ENCODE peak calls at places on chromosomes 16 and 17, in seven cellular contexts. One of them, this sample, is unnamed.

GRCh38 chr17:37160940-37161339 is 212.2 kb downstream of the AATF start:
- DNase-seq in tibial nerve: no peak
- DNase-seq in colonic mucosa: no peak
- DNase-seq in H9: no peak
- DNase-seq in thoracic aorta: no peak
- DNase-seq in hepatocyte: peak; percentile 19
- DNase-seq in ascending aorta: no peak
- DNase-seq in this sample: no peak

GRCh38 chr17:1724351-1724868 is at the start of gene WDR81:
- DNase-seq in thoracic aorta: peak; percentile 68
- DNase-seq in ascending aorta: peak; percentile 57
- DNase-seq in colonic mucosa: peak; percentile 93
- DNase-seq in tibial nerve: peak; percentile 95
- DNase-seq in hepatocyte: peak; percentile 95
- DNase-seq in H9: peak; percentile 94
- DNase-seq in this sample: peak; percentile 73

GRCh38 chr16:86597880-86598606 is 19.7 kb downstream of the FOXL1 start:
- DNase-seq in ascending aorta: peak; percentile 61
- DNase-seq in tibial nerve: no peak
- DNase-seq in colonic mucosa: no peak
- DNase-seq in thoracic aorta: no peak
- DNase-seq in hepatocyte: no peak
- DNase-seq in H9: no peak
- DNase-seq in this sample: no peak

GRCh38 chr17:13544292-13544691 is 57.4 kb downstream of the HS3ST3A1 start:
- DNase-seq in thoracic aorta: no peak
- DNase-seq in ascending aorta: no peak
- DNase-seq in hepatocyte: peak; percentile 69
- DNase-seq in tibial nerve: no peak
- DNase-seq in colonic mucosa: no peak
- DNase-seq in H9: no peak
- DNase-seq in this sample: no peak

GRCh38 chr16:54937673-54938350 is 7.1 kb downstream of the IRX5 start:
- DNase-seq in H9: no peak
- DNase-seq in hepatocyte: no peak
- DNase-seq in ascending aorta: no peak
- DNase-seq in colonic mucosa: no peak
- DNase-seq in thoracic aorta: no peak
- DNase-seq in tibial nerve: no peak
- DNase-seq in this sample: no peak

GRCh38 chr17:51700011-51700760 is 439.8 kb downstream of the UTP18 start:
- DNase-seq in tibial nerve: no peak
- DNase-seq in ascending aorta: no peak
- DNase-seq in hepatocyte: no peak
- DNase-seq in H9: no peak
- DNase-seq in thoracic aorta: no peak
- DNase-seq in colonic mucosa: no peak
- DNase-seq in this sample: no peak

GRCh38 chr16:57863434-57864160 is 61.3 kb upstream of the KIFC3 start:
- DNase-seq in tibial nerve: peak; percentile 68
- DNase-seq in thoracic aorta: peak; percentile 11
- DNase-seq in hepatocyte: peak; percentile 81
- DNase-seq in ascending aorta: no peak
- DNase-seq in colonic mucosa: peak; percentile 58
- DNase-seq in H9: peak; percentile 69
- DNase-seq in this sample: no peak

GRCh38 chr17:58447039-58447975 is 30.0 kb upstream of the RNF43 start:
- DNase-seq in H9: peak; percentile 95
- DNase-seq in tibial nerve: no peak
- DNase-seq in hepatocyte: peak; percentile 81
- DNase-seq in ascending aorta: no peak
- DNase-seq in colonic mucosa: peak; percentile 77
- DNase-seq in thoracic aorta: no peak
- DNase-seq in this sample: peak; percentile 86

GRCh38 chr17:68906638-68907037 is 48.6 kb downstream of the ABCA8 start:
- DNase-seq in colonic mucosa: no peak
- DNase-seq in thoracic aorta: no peak
- DNase-seq in hepatocyte: peak; percentile 18
- DNase-seq in tibial nerve: no peak
- DNase-seq in ascending aorta: no peak
- DNase-seq in H9: no peak
- DNase-seq in this sample: no peak

GRCh38 chr17:45172541-45173286 is 11.0 kb downstream of the HEXIM2 start:
- DNase-seq in tibial nerve: no peak
- DNase-seq in hepatocyte: peak; percentile 64
- DNase-seq in colonic mucosa: peak; percentile 80
- DNase-seq in ascending aorta: peak; percentile 29
- DNase-seq in thoracic aorta: peak; percentile 73
- DNase-seq in H9: peak; percentile 75
- DNase-seq in this sample: peak; percentile 54

GRCh38 chr17:20944014-20944905 is 98.6 kb downstream of the USP22 start:
- DNase-seq in ascending aorta: no peak
- DNase-seq in tibial nerve: no peak
- DNase-seq in thoracic aorta: no peak
- DNase-seq in hepatocyte: peak; percentile 73
- DNase-seq in H9: peak; percentile 89
- DNase-seq in colonic mucosa: peak; percentile 65
- DNase-seq in this sample: no peak

GRCh38 chr17:29667969-29668368 is 45.3 kb upstream of the CORO6 start:
- DNase-seq in thoracic aorta: no peak
- DNase-seq in ascending aorta: no peak
- DNase-seq in hepatocyte: no peak
- DNase-seq in tibial nerve: no peak
- DNase-seq in colonic mucosa: no peak
- DNase-seq in H9: no peak
- DNase-seq in this sample: no peak

GRCh38 chr16:88922826-88923410 is 54.1 kb downstream of the CBFA2T3 start:
- DNase-seq in hepatocyte: no peak
- DNase-seq in tibial nerve: no peak
- DNase-seq in colonic mucosa: no peak
- DNase-seq in thoracic aorta: no peak
- DNase-seq in H9: no peak
- DNase-seq in ascending aorta: no peak
- DNase-seq in this sample: no peak

GRCh38 chr16:57736419-57737281 is 1.1 kb downstream of the KATNB1 start:
- DNase-seq in hepatocyte: peak; percentile 83
- DNase-seq in H9: peak; percentile 71
- DNase-seq in thoracic aorta: no peak
- DNase-seq in ascending aorta: no peak
- DNase-seq in tibial nerve: peak; percentile 25
- DNase-seq in colonic mucosa: peak; percentile 72
- DNase-seq in this sample: peak; percentile 45

GRCh38 chr17:74979408-74980146 is 7.0 kb upstream of the HID1 start:
- DNase-seq in H9: no peak
- DNase-seq in ascending aorta: no peak
- DNase-seq in tibial nerve: no peak
- DNase-seq in colonic mucosa: no peak
- DNase-seq in hepatocyte: no peak
- DNase-seq in thoracic aorta: no peak
- DNase-seq in this sample: no peak

GRCh38 chr17:10169274-10169673 is 29.1 kb downstream of the GAS7 start:
- DNase-seq in colonic mucosa: no peak
- DNase-seq in thoracic aorta: no peak
- DNase-seq in H9: no peak
- DNase-seq in ascending aorta: no peak
- DNase-seq in hepatocyte: no peak
- DNase-seq in tibial nerve: no peak
- DNase-seq in this sample: no peak

GRCh38 chr17:3316836-3317235 is 18.7 kb upstream of the OR3A1 start:
- DNase-seq in hepatocyte: no peak
- DNase-seq in thoracic aorta: no peak
- DNase-seq in H9: no peak
- DNase-seq in tibial nerve: no peak
- DNase-seq in colonic mucosa: no peak
- DNase-seq in ascending aorta: no peak
- DNase-seq in this sample: no peak

GRCh38 chr16:1767116-1767994 is 4.0 kb downstream of the NME3 start:
- DNase-seq in hepatocyte: no peak
- DNase-seq in H9: no peak
- DNase-seq in colonic mucosa: no peak
- DNase-seq in ascending aorta: no peak
- DNase-seq in thoracic aorta: no peak
- DNase-seq in tibial nerve: no peak
- DNase-seq in this sample: no peak

GRCh38 chr17:78608804-78609186 is 31.6 kb upstream of the DNAH17 start:
- DNase-seq in thoracic aorta: no peak
- DNase-seq in colonic mucosa: no peak
- DNase-seq in H9: no peak
- DNase-seq in ascending aorta: no peak
- DNase-seq in hepatocyte: no peak
- DNase-seq in tibial nerve: no peak
- DNase-seq in this sample: no peak

GRCh38 chr16:79869304-79870015 is 268.9 kb upstream of the MAF start:
- DNase-seq in ascending aorta: no peak
- DNase-seq in tibial nerve: no peak
- DNase-seq in hepatocyte: no peak
- DNase-seq in H9: no peak
- DNase-seq in colonic mucosa: no peak
- DNase-seq in thoracic aorta: no peak
- DNase-seq in this sample: no peak

GRCh38 chr16:2982402-2982801 is 2.2 kb upstream of the PKMYT1 start:
- DNase-seq in colonic mucosa: no peak
- DNase-seq in thoracic aorta: no peak
- DNase-seq in ascending aorta: no peak
- DNase-seq in hepatocyte: no peak
- DNase-seq in tibial nerve: no peak
- DNase-seq in H9: no peak
- DNase-seq in this sample: no peak

GRCh38 chr17:82033359-82034085 is 2.0 kb downstream of the RAC3 start:
- DNase-seq in ascending aorta: no peak
- DNase-seq in tibial nerve: no peak
- DNase-seq in hepatocyte: no peak
- DNase-seq in H9: no peak
- DNase-seq in colonic mucosa: no peak
- DNase-seq in thoracic aorta: no peak
- DNase-seq in this sample: no peak

GRCh38 chr16:56262148-56262878 is 71.0 kb downstream of the GNAO1 start:
- DNase-seq in colonic mucosa: no peak
- DNase-seq in hepatocyte: peak; percentile 72
- DNase-seq in tibial nerve: no peak
- DNase-seq in H9: no peak
- DNase-seq in thoracic aorta: no peak
- DNase-seq in ascending aorta: no peak
- DNase-seq in this sample: no peak

GRCh38 chr16:17230932-17231581 is 239.7 kb downstream of the XYLT1 start:
- DNase-seq in colonic mucosa: no peak
- DNase-seq in H9: no peak
- DNase-seq in tibial nerve: no peak
- DNase-seq in ascending aorta: no peak
- DNase-seq in hepatocyte: no peak
- DNase-seq in thoracic aorta: no peak
- DNase-seq in this sample: no peak

GRCh38 chr17:17813055-17813724 is 23.6 kb downstream of the SREBF1 start:
- DNase-seq in H9: no peak
- DNase-seq in colonic mucosa: no peak
- DNase-seq in hepatocyte: no peak
- DNase-seq in thoracic aorta: no peak
- DNase-seq in tibial nerve: no peak
- DNase-seq in ascending aorta: no peak
- DNase-seq in this sample: no peak

GRCh38 chr16:61946019-61946418 is 90.2 kb downstream of the CDH8 start:
- DNase-seq in tibial nerve: no peak
- DNase-seq in colonic mucosa: no peak
- DNase-seq in ascending aorta: no peak
- DNase-seq in hepatocyte: no peak
- DNase-seq in H9: no peak
- DNase-seq in thoracic aorta: no peak
- DNase-seq in this sample: no peak

GRCh38 chr17:30939059-30939689 is 17.4 kb downstream of the ADAP2 start:
- DNase-seq in H9: no peak
- DNase-seq in tibial nerve: no peak
- DNase-seq in thoracic aorta: no peak
- DNase-seq in hepatocyte: no peak
- DNase-seq in colonic mucosa: no peak
- DNase-seq in ascending aorta: no peak
- DNase-seq in this sample: no peak

GRCh38 chr17:39125143-39125875 is 26.1 kb downstream of the PLXDC1 start:
- DNase-seq in H9: no peak
- DNase-seq in thoracic aorta: no peak
- DNase-seq in colonic mucosa: no peak
- DNase-seq in hepatocyte: no peak
- DNase-seq in tibial nerve: no peak
- DNase-seq in ascending aorta: no peak
- DNase-seq in this sample: no peak

GRCh38 chr17:81519284-81520020 is 6.9 kb upstream of the ACTG1 start:
- DNase-seq in tibial nerve: no peak
- DNase-seq in thoracic aorta: no peak
- DNase-seq in hepatocyte: peak; percentile 93
- DNase-seq in colonic mucosa: peak; percentile 82
- DNase-seq in H9: peak; percentile 82
- DNase-seq in ascending aorta: no peak
- DNase-seq in this sample: no peak

GRCh38 chr17:54972406-54973138 is 4.0 kb downstream of the STXBP4 start:
- DNase-seq in thoracic aorta: no peak
- DNase-seq in H9: no peak
- DNase-seq in colonic mucosa: no peak
- DNase-seq in hepatocyte: no peak
- DNase-seq in ascending aorta: no peak
- DNase-seq in tibial nerve: no peak
- DNase-seq in this sample: no peak
- TF ChIP-seq CTCF in thoracic aorta: no peak
- TF ChIP-seq CTCF in H9: no peak
- TF ChIP-seq CTCF in colonic mucosa: no peak
- TF ChIP-seq CTCF in hepatocyte: no peak
- TF ChIP-seq CTCF in ascending aorta: no peak
- TF ChIP-seq CTCF in tibial nerve: no peak
- TF ChIP-seq CTCF in this sample: no peak

DNA sequence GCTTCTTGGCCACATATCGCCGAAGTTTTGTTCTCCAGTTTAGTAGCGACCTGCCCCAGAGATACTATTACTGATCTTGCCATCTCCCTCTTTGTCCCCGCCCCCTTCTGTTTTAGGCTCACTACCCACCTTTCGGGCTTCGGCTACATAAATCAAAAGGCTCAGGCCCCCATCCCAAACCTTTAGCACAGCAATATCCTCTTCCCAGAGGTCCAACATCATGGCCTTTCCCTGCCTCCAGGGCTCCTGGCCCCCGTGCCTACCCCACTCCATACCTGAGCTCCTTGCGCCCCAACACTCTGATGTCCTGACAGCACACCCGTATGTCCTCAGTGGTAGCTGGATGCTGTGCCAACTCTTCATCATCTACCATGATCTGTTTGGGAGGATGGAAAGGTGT is 2.9 kb upstream of the PSMC5 start:
- DNase-seq in thoracic aorta: no peak
- DNase-seq in colonic mucosa: no peak
- DNase-seq in tibial nerve: no peak
- DNase-seq in hepatocyte: no peak
- DNase-seq in H9: no peak
- DNase-seq in ascending aorta: no peak
- DNase-seq in this sample: no peak
- TF ChIP-seq CTCF in thoracic aorta: no peak
- TF ChIP-seq CTCF in colonic mucosa: no peak
- TF ChIP-seq CTCF in tibial nerve: no peak
- TF ChIP-seq CTCF in hepatocyte: no peak
- TF ChIP-seq CTCF in H9: no peak
- TF ChIP-seq CTCF in ascending aorta: no peak
- TF ChIP-seq CTCF in this sample: no peak

GRCh38 chr16:4136229-4136813 is 20.1 kb upstream of the ADCY9 start:
- DNase-seq in hepatocyte: peak; percentile 75
- DNase-seq in ascending aorta: no peak
- DNase-seq in H9: peak; percentile 80
- DNase-seq in thoracic aorta: no peak
- DNase-seq in colonic mucosa: peak; percentile 70
- DNase-seq in tibial nerve: no peak
- DNase-seq in this sample: no peak
- TF ChIP-seq CTCF in hepatocyte: no peak
- TF ChIP-seq CTCF in ascending aorta: no peak
- TF ChIP-seq CTCF in H9: no peak
- TF ChIP-seq CTCF in thoracic aorta: no peak
- TF ChIP-seq CTCF in colonic mucosa: no peak
- TF ChIP-seq CTCF in tibial nerve: no peak
- TF ChIP-seq CTCF in this sample: no peak

GRCh38 chr17:63258785-63259184 is 187.3 kb downstream of the CYB561 start:
- DNase-seq in H9: no peak
- DNase-seq in ascending aorta: no peak
- DNase-seq in tibial nerve: no peak
- DNase-seq in colonic mucosa: no peak
- DNase-seq in hepatocyte: no peak
- DNase-seq in thoracic aorta: no peak
- DNase-seq in this sample: no peak
- TF ChIP-seq CTCF in H9: no peak
- TF ChIP-seq CTCF in ascending aorta: no peak
- TF ChIP-seq CTCF in tibial nerve: no peak
- TF ChIP-seq CTCF in colonic mucosa: no peak
- TF ChIP-seq CTCF in hepatocyte: no peak
- TF ChIP-seq CTCF in thoracic aorta: no peak
- TF ChIP-seq CTCF in this sample: no peak